ENCODE peak calls at places on chromosome 13, in six cellular contexts. I is SK-N-SH; U is stimulated activated CD8-positive, alpha-beta memory T cell treated with anti-CD3 and anti-CD28 coated beads, Interleukin-12 subunit alpha, Interleukin-12 subunit beta, amount 100 ng/mL, for 4 hours; D is AG20443; A is lung microvascular endothelial cell; W is ELR. X is an unnamed sample.

GRCh38 chr13:34002141-34002540 is 184.2 kb downstream of the RFC3 start:
- DNase-seq in I (no peak), U (no peak), D (no peak), A (no peak), W (no peak), X (no peak)

GRCh38 chr13:30186644-30187431 is 120.5 kb downstream of the KATNAL1 start:
- DNase-seq in I (no peak), U (no peak), D (no peak), A (no peak), W (no peak), X (no peak)

GRCh38 chr13:90415902-90416301 is 931.6 kb upstream of the MIR17HG start:
- DNase-seq in I (no peak), U (no peak), D (no peak), A (peak; percentile 25), W (peak; percentile 18), X (no peak)

GRCh38 chr13:105165449-105166125 is 1369.9 kb downstream of the EFNB2 start:
- DNase-seq in I (no peak), U (no peak), D (no peak), A (no peak), W (no peak), X (no peak)

GRCh38 chr13:105307776-105308175 is 1227.7 kb downstream of the EFNB2 start:
- DNase-seq in I (no peak), U (no peak), D (no peak), A (no peak), W (no peak), X (no peak)

GRCh38 chr13:27792393-27793218 is at the start of gene GSX1:
- DNase-seq in I (no peak), U (peak; percentile 7), D (peak; percentile 91), A (peak; percentile 86), W (peak; percentile 53), X (no peak)

GRCh38 chr13:41985788-41986508 is 25.0 kb upstream of the VWA8 start:
- DNase-seq in I (peak; percentile 31), U (no peak), D (peak; percentile 17), A (no peak), W (peak; percentile 43), X (peak; percentile 28)

GRCh38 chr13:30346159-30346788 is 38.9 kb upstream of the KATNAL1 start:
- DNase-seq in I (no peak), U (peak; percentile 36), D (no peak), A (no peak), W (no peak), X (no peak)

GRCh38 chr13:44449999-44450821 is 76.6 kb downstream of the SERP2 start:
- DNase-seq in I (no peak), U (no peak), D (no peak), A (no peak), W (no peak), X (no peak)

GRCh38 chr13:35496011-35496410 is 19.5 kb upstream of the MAB21L1 start:
- DNase-seq in I (no peak), U (no peak), D (no peak), A (no peak), W (no peak), X (no peak)

GRCh38 chr13:51643882-51644281 is 59.6 kb downstream of the WDFY2 start:
- DNase-seq in I (no peak), U (no peak), D (peak; percentile 72), A (peak; percentile 26), W (peak; percentile 95), X (peak; percentile 76)

GRCh38 chr13:98507060-98507797 is 69.7 kb downstream of the STK24 start:
- DNase-seq in I (peak; percentile 55), U (no peak), D (no peak), A (peak; percentile 42), W (no peak), X (no peak)

GRCh38 chr13:59061621-59062020 is 1102.1 kb downstream of the DIAPH3 start:
- DNase-seq in I (no peak), U (no peak), D (no peak), A (no peak), W (no peak), X (no peak)

GRCh38 chr13:35994131-35994966 is 136.8 kb downstream of the DCLK1 start:
- DNase-seq in I (no peak), U (no peak), D (peak; percentile 56), A (no peak), W (peak; percentile 41), X (peak; percentile 84)

GRCh38 chr13:100298116-100298681 is 209.3 kb downstream of the PCCA start:
- DNase-seq in I (no peak), U (no peak), D (no peak), A (peak; percentile 82), W (no peak), X (no peak)

GRCh38 chr13:41274881-41275280 is 11.5 kb upstream of the MTRF1 start:
- DNase-seq in I (no peak), U (no peak), D (no peak), A (no peak), W (no peak), X (no peak)

GRCh38 chr13:38686635-38687245 is at the start of gene FREM2:
- DNase-seq in I (no peak), U (no peak), D (peak; percentile 21), A (peak; percentile 4), W (peak; percentile 17), X (no peak)

GRCh38 chr13:47826481-47826880 is 174.6 kb downstream of the SUCLA2 start:
- DNase-seq in I (no peak), U (no peak), D (no peak), A (no peak), W (no peak), X (peak; percentile 38)

GRCh38 chr13:114132419-114133121 is at the start of gene RASA3:
- DNase-seq in I (peak; percentile 99), U (no peak), D (peak; percentile 97), A (peak; percentile 91), W (peak; percentile 84), X (no peak)

GRCh38 chr13:79328510-79328909 is 77.5 kb downstream of the RBM26 start:
- DNase-seq in I (no peak), U (no peak), D (no peak), A (no peak), W (no peak), X (no peak)

GRCh38 chr13:50511877-50512332 is 331.6 kb downstream of the DLEU7 start:
- DNase-seq in I (no peak), U (no peak), D (no peak), A (no peak), W (no peak), X (no peak)

GRCh38 chr13:75579529-75579928 is 29.9 kb downstream of the UCHL3 start:
- DNase-seq in I (no peak), U (no peak), D (no peak), A (no peak), W (no peak), X (no peak)

GRCh38 chr13:23674795-23675640 is 104.8 kb downstream of the TNFRSF19 start:
- DNase-seq in I (no peak), U (no peak), D (no peak), A (no peak), W (peak; percentile 96), X (peak; percentile 77)

GRCh38 chr13:107864543-107865460 is 350.5 kb downstream of the LIG4 start:
- DNase-seq in I (peak; percentile 29), U (no peak), D (peak; percentile 29), A (peak; percentile 64), W (peak; percentile 44), X (no peak)

GRCh38 chr13:49116873-49117272 is 103.3 kb upstream of the MLNR start:
- DNase-seq in I (no peak), U (no peak), D (no peak), A (no peak), W (no peak), X (no peak)

GRCh38 chr13:28865312-28865711 is 45.2 kb downstream of the MTUS2 start:
- DNase-seq in I (no peak), U (no peak), D (no peak), A (no peak), W (no peak), X (no peak)

X was measured in AG04449.